ENCODE peak calls at places on chromosomes 1 and 21, in six cellular contexts. H, T, V, F, Z and Y are unnamed samples.

GRCh38 chr1:38791892-38792291 is 67.7 kb downstream of the RRAGC start:
- DNase-seq in Z (no peak), T (no peak), V (no peak), F (no peak), H (no peak), Y (no peak)

GRCh38 chr1:8015036-8015808 is 10.9 kb downstream of the ERRFI1 start:
- DNase-seq in F (no peak), V (peak; percentile 66), H (peak; percentile 62), T (peak; percentile 26), Z (no peak), Y (no peak)

GRCh38 chr21:45302082-45303061 is 14.7 kb upstream of the POFUT2 start:
- DNase-seq in H (no peak), V (no peak), F (no peak), Z (no peak), T (no peak), Y (no peak)

GRCh38 chr1:153646672-153647374 is 11.7 kb upstream of the SNAPIN start:
- DNase-seq in F (no peak), Z (no peak), H (no peak), T (no peak), V (no peak), Y (no peak)

GRCh38 chr1:110370827-110371226 is 20.0 kb downstream of the SLC16A4 start:
- DNase-seq in H (no peak), V (no peak), T (no peak), F (no peak), Z (no peak), Y (no peak)

GRCh38 chr1:112761714-112762480 is 46.8 kb upstream of the PPM1J start:
- DNase-seq in H (no peak), V (no peak), T (no peak), Z (no peak), F (no peak), Y (no peak)

GRCh38 chr1:218711021-218711420 is 365.9 kb downstream of the TGFB2 start:
- DNase-seq in T (no peak), Z (no peak), F (no peak), V (no peak), H (no peak), Y (no peak)

GRCh38 chr1:234586304-234586703 is 23.7 kb downstream of the IRF2BP2 start:
- DNase-seq in F (no peak), T (no peak), Z (no peak), V (no peak), H (no peak), Y (no peak)

GRCh38 chr1:1304331-1305299 is 3.1 kb downstream of the ACAP3 start:
- DNase-seq in H (peak; percentile 60), F (no peak), Z (no peak), T (no peak), V (peak; percentile 62), Y (no peak)

GRCh38 chr1:114033219-114033706 is 54.0 kb downstream of the OLFML3 start:
- DNase-seq in H (peak; percentile 39), F (peak; percentile 15), Z (no peak), T (no peak), V (peak; percentile 24), Y (no peak)

GRCh38 chr1:62426238-62426637 is 10.6 kb upstream of the USP1 start:
- DNase-seq in F (no peak), H (no peak), Z (no peak), T (no peak), V (no peak), Y (no peak)

GRCh38 chr1:75811211-75811981 is 14.7 kb downstream of the MSH4 start:
- DNase-seq in T (no peak), Z (no peak), F (no peak), V (no peak), H (no peak), Y (no peak)

GRCh38 chr1:93666613-93667384 is 14.8 kb downstream of the BCAR3 start:
- DNase-seq in Z (no peak), F (no peak), V (no peak), T (no peak), H (no peak), Y (peak; percentile 46)

GRCh38 chr1:3219005-3219724 is 150.2 kb downstream of the PRDM16 start:
- DNase-seq in V (peak; percentile 89), F (no peak), T (no peak), Z (no peak), H (no peak), Y (no peak)

GRCh38 chr1:23167353-23168078 is 1.1 kb downstream of the LUZP1 start:
- DNase-seq in Z (no peak), V (peak; percentile 50), F (no peak), H (peak; percentile 79), T (no peak), Y (peak; percentile 18)

GRCh38 chr1:88683516-88683847 is 591 bp upstream of the PKN2 start:
- DNase-seq in F (no peak), T (no peak), H (no peak), Z (no peak), V (no peak), Y (no peak)

GRCh38 chr1:66274634-66275033 is 259.3 kb upstream of the SGIP1 start:
- DNase-seq in V (no peak), H (no peak), Z (no peak), T (no peak), F (no peak), Y (no peak)

GRCh38 chr1:32828341-32828740 is 10.9 kb downstream of the S100PBP start:
- DNase-seq in T (no peak), V (peak; percentile 39), H (no peak), Z (no peak), F (no peak), Y (no peak)

GRCh38 chr1:64574301-64574700 is 104.4 kb downstream of the CACHD1 start:
- DNase-seq in H (no peak), Z (no peak), F (no peak), T (no peak), V (no peak), Y (no peak)

GRCh38 chr21:34635307-34635706 is 20.4 kb upstream of the RCAN1 start:
- DNase-seq in T (no peak), H (peak; percentile 68), V (no peak), Z (no peak), F (no peak), Y (no peak)

GRCh38 chr1:166843322-166843721 is 4.0 kb downstream of the POGK start:
- DNase-seq in Z (no peak), F (no peak), V (no peak), H (no peak), T (no peak), Y (no peak)

DNA sequence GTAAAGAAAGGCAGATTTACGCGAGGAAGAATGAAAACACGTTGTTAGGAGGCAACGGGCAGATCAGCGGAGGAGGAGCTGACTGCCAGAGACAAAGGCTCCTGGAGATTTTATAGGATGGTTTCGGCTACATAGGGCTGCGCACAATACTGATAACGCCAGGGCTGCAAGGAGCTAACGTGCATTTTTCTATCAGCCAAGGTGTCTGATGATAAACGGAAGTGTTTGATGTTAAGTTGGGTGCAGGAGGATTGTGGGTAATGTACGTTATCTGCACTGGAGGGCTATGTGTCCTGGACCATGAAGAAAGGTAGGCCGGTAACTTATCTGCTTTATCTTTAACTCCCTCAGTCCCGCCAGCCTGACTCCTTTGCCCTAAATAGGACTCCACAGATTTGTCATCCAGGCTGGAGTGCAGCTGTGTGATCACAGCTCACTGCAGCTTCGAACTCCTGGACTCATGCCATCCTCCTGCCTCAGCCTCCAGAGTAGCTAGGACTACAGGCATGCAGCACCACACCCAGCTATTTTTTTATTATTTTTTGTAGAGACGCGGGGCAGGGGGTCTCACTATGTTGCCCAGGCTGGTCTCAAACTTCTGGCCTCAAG is 29.6 kb downstream of the SETD4 start:
- DNase-seq in V (no peak), F (no peak), Z (no peak), H (peak; percentile 47), T (no peak), Y (no peak)
- TF ChIP-seq YY1 in V (no peak), F (no peak), Z (no peak), H (no peak), T (no peak), Y (no peak)

GRCh38 chr1:58724483-58724882 is 24.6 kb upstream of the MYSM1 start:
- DNase-seq in V (no peak), T (no peak), Z (no peak), H (no peak), F (no peak), Y (no peak)
- TF ChIP-seq ZNF274 in V (no peak), T (no peak), Z (no peak), H (no peak), F (no peak), Y (no peak)

DNA sequence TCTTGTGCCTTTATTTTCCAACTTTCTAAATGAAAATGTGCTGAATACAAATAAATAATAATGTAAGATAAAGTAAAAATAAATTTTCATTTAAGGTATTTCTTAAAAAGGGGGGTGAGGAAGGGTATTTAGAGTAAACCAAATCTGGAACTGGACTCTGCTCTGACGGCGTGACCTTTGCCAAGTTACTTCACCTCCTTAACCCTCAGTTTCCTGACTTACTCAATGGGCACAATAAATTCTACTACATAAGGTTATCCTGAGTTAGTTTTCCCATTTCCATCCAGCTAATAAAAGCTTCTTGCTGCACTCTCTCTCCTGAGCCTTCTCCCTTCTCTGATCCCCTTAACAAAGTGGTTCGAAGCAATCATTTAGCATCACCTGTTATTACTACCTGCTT is 93.9 kb downstream of the NID1 start:
- DNase-seq in Z (no peak), H (no peak), F (no peak), T (no peak), V (no peak), Y (no peak)
- H3K9ac ChIP-seq in Z (no peak overlapping the region), H (no peak overlapping the region), F (no peak overlapping the region), T (no peak overlapping the region), V (no peak overlapping the region), Y (no peak overlapping the region)

DNA sequence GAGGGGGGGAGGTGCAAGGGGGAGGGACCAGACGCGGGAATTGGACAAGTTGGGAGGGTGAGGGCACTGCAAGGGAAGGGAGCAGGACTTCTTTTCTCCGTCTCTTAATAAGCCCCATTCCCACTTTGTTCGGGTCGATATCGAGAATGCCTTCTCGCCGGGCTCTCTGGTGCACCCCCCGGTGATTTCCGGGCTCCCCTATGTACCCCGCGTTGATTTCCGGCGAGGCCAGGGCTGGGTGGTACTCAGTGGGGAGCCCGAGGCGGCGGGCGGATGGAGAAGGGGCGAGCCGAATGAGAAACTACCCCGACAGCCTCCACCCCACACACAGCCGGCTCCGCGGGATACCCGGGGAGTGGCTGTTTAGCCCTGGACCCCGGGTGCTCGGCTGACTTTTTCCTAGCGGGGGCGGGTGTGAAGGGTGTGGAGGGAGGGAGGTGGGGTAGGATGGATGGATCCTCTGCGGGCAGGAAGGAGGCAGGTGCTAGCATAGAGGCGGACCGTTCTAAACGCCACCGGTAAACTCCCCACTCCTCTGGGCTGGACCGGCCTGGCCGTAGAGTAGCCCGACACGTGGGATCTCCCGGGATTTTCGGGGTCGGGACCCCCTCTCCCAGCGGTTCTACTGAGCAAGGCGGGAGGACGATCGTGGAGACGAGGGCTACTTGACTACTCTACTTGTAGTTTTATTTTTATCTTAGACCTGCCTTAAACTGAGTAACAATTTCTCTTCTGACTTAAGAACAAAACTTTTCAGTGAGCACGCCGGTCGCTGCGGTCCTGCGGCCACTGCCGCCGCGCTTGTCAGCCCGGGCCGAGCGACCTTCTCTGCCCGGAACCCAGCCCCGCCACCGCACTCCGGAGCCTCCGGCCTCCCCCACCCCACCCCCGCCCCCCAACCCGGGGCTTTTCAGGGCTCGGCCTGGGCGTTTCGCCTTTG is 1.0 kb downstream of the RNF220 start:
- DNase-seq in F (no peak), H (no peak), Z (no peak), T (no peak), V (peak; percentile 10), Y (no peak)
- TF ChIP-seq YY1 in F (no peak), H (no peak), Z (no peak), T (no peak), V (no peak), Y (no peak)